ENCODE peak calls at places on chromosome 12, in eight cellular contexts. C is pancreas, R is dorsolateral prefrontal cortex, E is foreskin keratinocyte, P is transverse colon, X is colonic mucosa, D is heart left ventricle, V is neural progenitor cell. M is an unnamed sample.
A peak's percentile ranks its signal among the peaks of the same experiment; 100 is the strongest.

GRCh38 chr12:1800646-1801284 is 19.6 kb upstream of the LRTM2 start:
- DNase-seq in C (no peak), R (peak; percentile 46), E (no peak), P (peak; percentile 47), X (no peak), D (no peak), V (peak; percentile 71), M (peak; percentile 59)

GRCh38 chr12:105281694-105282049 is 45.7 kb upstream of the APPL2 start:
- DNase-seq in C (no peak), R (no peak), E (no peak), P (no peak), X (peak; percentile 28), D (no peak), V (no peak), M (no peak)

GRCh38 chr12:95909871-95910270 is 32.5 kb downstream of the CCDC38 start:
- DNase-seq in C (no peak), R (no peak), E (no peak), P (no peak), X (no peak), D (no peak), V (no peak), M (no peak)

GRCh38 chr12:74021937-74022336 is 515.7 kb upstream of the ATXN7L3B start:
- DNase-seq in C (peak; percentile 27), R (peak; percentile 43), E (peak; percentile 42), P (peak; percentile 9), X (peak; percentile 24), D (peak; percentile 13), V (peak; percentile 92), M (peak; percentile 48)

GRCh38 chr12:88615490-88615889 is 35.2 kb upstream of the KITLG start:
- DNase-seq in C (no peak), R (no peak), E (peak; percentile 91), P (no peak), X (no peak), D (no peak), V (no peak), M (no peak)

GRCh38 chr12:118821386-118821928 is 159.9 kb upstream of the SRRM4 start:
- DNase-seq in C (no peak), R (no peak), E (no peak), P (no peak), X (no peak), D (no peak), V (peak; percentile 11), M (no peak)

GRCh38 chr12:95326450-95326849 is 108.8 kb downstream of the VEZT start:
- DNase-seq in C (no peak), R (no peak), E (no peak), P (no peak), X (no peak), D (no peak), V (no peak), M (no peak)

GRCh38 chr12:28060901-28061300 is 88.4 kb upstream of the PTHLH start:
- DNase-seq in C (no peak), R (no peak), E (no peak), P (no peak), X (no peak), D (no peak), V (no peak), M (no peak)

GRCh38 chr12:29350080-29350479 is 30.9 kb downstream of the ERGIC2 start:
- DNase-seq in C (no peak), R (no peak), E (peak; percentile 37), P (no peak), X (no peak), D (no peak), V (no peak), M (no peak)

GRCh38 chr12:121128908-121129704 is 3.6 kb upstream of the P2RX7 start:
- DNase-seq in C (peak; percentile 46), R (peak; percentile 93), E (no peak), P (peak; percentile 83), X (peak; percentile 75), D (peak; percentile 85), V (no peak), M (peak; percentile 89)

GRCh38 chr12:65699251-65699650 is 125.0 kb upstream of the HMGA2 start:
- DNase-seq in C (no peak), R (no peak), E (peak; percentile 49), P (no peak), X (no peak), D (no peak), V (no peak), M (no peak)

DNA sequence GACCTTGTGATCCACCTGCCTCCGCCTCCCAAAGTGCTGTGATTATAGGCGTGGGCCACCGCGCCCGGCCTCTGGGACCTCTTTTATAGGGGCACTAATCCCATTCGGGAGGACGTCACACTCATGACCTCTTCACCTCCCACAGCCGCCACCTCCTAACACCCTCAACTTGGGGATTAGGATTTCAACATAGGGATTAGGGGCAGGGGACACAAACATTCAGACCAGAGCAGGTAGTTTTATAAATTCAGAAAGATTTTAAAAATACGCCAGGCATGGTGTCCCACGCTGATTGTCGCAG is 49.4 kb downstream of the TPCN1 start:
- DNase-seq in C (no peak), R (no peak), E (no peak), P (no peak), X (no peak), D (no peak), V (no peak), M (no peak)
- H3K27ac ChIP-seq in C (peak overlapping the region; percentile 71), R (no peak overlapping the region), E (no peak overlapping the region), P (no peak overlapping the region), X (no peak overlapping the region), D (peak overlapping the region; percentile 77), V (no peak overlapping the region), M (no peak overlapping the region)

GRCh38 chr12:6328045-6328779 is 13.7 kb downstream of the TNFRSF1A start:
- DNase-seq in C (no peak), R (no peak), E (no peak), P (no peak), X (no peak), D (no peak), V (no peak), M (no peak)
- H3K27ac ChIP-seq in C (no peak overlapping the region), R (no peak overlapping the region), E (no peak overlapping the region), P (peak overlapping the region; percentile 85), X (no peak overlapping the region), D (peak overlapping the region; percentile 8), V (no peak overlapping the region), M (peak overlapping the region; percentile 53)

DNA sequence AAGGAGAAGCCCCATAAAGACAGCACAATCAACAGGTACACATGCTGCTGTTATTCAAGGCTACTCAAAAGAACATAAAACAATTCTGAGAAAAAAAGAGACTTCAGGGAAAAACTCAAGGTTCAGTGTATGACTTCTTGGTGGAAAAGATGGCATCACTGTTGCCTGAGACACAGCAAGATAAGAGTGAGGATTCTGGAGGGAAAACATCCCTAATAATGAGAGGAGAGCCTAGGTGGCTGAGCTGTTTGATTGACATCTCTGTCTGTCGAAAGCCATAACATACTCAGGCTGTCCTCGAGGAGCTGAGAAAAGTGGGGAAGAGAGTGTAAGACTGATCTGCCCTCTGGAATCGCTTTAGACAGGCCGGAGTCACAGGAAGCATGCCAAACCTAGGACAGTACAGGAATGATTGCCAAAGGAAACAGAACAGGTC is 193.4 kb upstream of the AMIGO2 start:
- DNase-seq in C (no peak), R (no peak), E (no peak), P (no peak), X (no peak), D (no peak), V (no peak), M (no peak)
- H3K27ac ChIP-seq in C (no peak overlapping the region), R (no peak overlapping the region), E (peak overlapping the region; percentile 96), P (no peak overlapping the region), X (no peak overlapping the region), D (no peak overlapping the region), V (no peak overlapping the region), M (no peak overlapping the region)

DNA sequence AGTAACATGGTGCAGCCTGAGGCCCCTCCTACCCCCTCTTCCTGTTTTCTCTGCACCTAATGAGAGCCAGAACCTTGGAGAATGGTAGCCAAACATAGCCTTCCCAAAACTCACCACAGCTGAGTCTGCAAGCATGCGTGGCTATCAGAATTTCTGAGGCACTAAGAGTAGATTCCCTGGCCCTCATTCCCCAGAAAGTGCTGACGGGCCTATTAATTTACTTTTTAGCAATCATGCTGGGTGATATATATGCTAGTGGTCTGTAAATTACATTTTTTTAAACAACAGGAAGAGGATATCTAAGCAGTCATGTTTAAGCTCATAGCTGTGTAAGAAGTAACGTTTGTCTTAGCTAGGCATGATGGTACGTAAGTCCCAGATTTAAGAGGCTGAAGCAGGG is 30.4 kb downstream of the KANSL2 start:
- DNase-seq in C (no peak), R (no peak), E (no peak), P (no peak), X (no peak), D (no peak), V (no peak), M (no peak)
- H3K27ac ChIP-seq in C (no peak overlapping the region), R (no peak overlapping the region), E (no peak overlapping the region), P (no peak overlapping the region), X (no peak overlapping the region), D (no peak overlapping the region), V (peak overlapping the region; percentile 70), M (no peak overlapping the region)

DNA sequence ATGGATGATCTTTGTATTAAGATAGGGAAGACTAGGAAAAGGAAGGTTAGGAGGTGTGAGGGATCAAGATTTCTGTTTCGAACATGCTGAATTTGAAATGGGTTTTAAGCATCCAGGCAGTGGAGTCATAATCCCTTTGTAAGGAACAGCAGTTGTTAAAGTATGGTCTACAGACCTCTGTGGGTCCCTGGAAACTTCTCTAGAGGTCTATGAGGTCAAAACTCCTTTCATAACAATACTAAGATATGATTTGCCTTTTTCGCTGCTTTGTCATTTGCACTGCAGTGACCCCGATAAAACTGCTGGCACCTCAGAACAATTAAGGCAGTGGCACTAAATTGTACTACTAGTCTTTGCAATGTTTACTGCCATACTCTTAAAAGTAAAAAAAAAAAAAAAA is 1.5 kb downstream of the RAD51AP1 start:
- DNase-seq in C (no peak), R (no peak), E (no peak), P (no peak), X (no peak), D (no peak), V (no peak), M (no peak)
- H3K27ac ChIP-seq in C (no peak overlapping the region), R (no peak overlapping the region), E (no peak overlapping the region), P (no peak overlapping the region), X (no peak overlapping the region), D (no peak overlapping the region), V (no peak overlapping the region), M (no peak overlapping the region)

DNA sequence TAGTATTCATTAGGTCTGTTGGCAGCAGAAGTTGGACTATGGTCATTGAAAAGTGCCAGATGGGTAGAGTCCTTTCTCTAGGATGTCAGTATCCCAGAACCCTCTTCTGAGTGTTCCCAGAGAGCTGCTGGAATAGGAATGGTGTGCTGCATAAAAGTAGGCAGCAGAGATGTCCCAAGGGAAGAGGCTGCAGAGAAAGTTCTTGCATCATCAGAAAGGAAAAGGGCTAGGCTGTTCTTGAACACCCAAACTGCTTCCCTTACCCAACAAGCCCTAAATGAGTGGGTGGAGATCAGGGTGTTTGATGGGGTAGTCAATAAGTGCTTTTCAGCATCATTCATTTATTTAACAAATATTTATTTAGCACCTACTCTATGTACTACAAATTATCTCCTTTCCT is 3.4 kb downstream of the DGKA start:
- DNase-seq in C (no peak), R (no peak), E (no peak), P (no peak), X (no peak), D (no peak), V (no peak), M (no peak)
- H3K27ac ChIP-seq in C (no peak overlapping the region), R (no peak overlapping the region), E (peak overlapping the region; percentile 83), P (peak overlapping the region; percentile 97), X (no peak overlapping the region), D (no peak overlapping the region), V (no peak overlapping the region), M (no peak overlapping the region)